ENCODE peak calls at places on chromosomes 6 and 20, in ten cellular contexts. One of them, this sample, is unnamed.

GRCh38 chr20:58839991-58840747 is 10.5 kb downstream of the GNAS-AS1 start:
- DNase-seq in GM10248: no peak
- DNase-seq in heart left ventricle: no peak
- DNase-seq in hypothalamus: no peak
- DNase-seq in SW 1271: no peak
- DNase-seq in foreskin fibroblast: no peak
- DNase-seq in activated effector memory CD4-positive, alpha-beta T cell treated with Interleukin-2 at 50 U/mL for 16 hours: no peak
- DNase-seq in GM19239: no peak
- DNase-seq in CD8-positive, alpha-beta memory T cell: no peak
- DNase-seq in lower leg skin: no peak
- DNase-seq in this sample: peak; percentile 36

GRCh38 chr6:158481612-158482473 is 78.0 kb upstream of the TMEM181 start:
- DNase-seq in heart left ventricle: no peak
- DNase-seq in lower leg skin: no peak
- DNase-seq in GM10248: no peak
- DNase-seq in SW 1271: no peak
- DNase-seq in activated effector memory CD4-positive, alpha-beta T cell treated with Interleukin-2 at 50 U/mL for 16 hours: no peak
- DNase-seq in CD8-positive, alpha-beta memory T cell: no peak
- DNase-seq in GM19239: no peak
- DNase-seq in hypothalamus: no peak
- DNase-seq in foreskin fibroblast: peak; percentile 92
- DNase-seq in this sample: peak; percentile 22

GRCh38 chr6:12529364-12530019 is 187.1 kb upstream of the PHACTR1 start:
- DNase-seq in hypothalamus: no peak
- DNase-seq in GM10248: no peak
- DNase-seq in lower leg skin: no peak
- DNase-seq in SW 1271: no peak
- DNase-seq in foreskin fibroblast: no peak
- DNase-seq in activated effector memory CD4-positive, alpha-beta T cell treated with Interleukin-2 at 50 U/mL for 16 hours: no peak
- DNase-seq in CD8-positive, alpha-beta memory T cell: no peak
- DNase-seq in heart left ventricle: no peak
- DNase-seq in GM19239: no peak
- DNase-seq in this sample: peak; percentile 84

GRCh38 chr20:2871111-2871465 is 2.2 kb upstream of the PTPRA start:
- DNase-seq in heart left ventricle: no peak
- DNase-seq in hypothalamus: no peak
- DNase-seq in lower leg skin: no peak
- DNase-seq in SW 1271: no peak
- DNase-seq in foreskin fibroblast: peak; percentile 67
- DNase-seq in activated effector memory CD4-positive, alpha-beta T cell treated with Interleukin-2 at 50 U/mL for 16 hours: no peak
- DNase-seq in CD8-positive, alpha-beta memory T cell: no peak
- DNase-seq in GM19239: no peak
- DNase-seq in GM10248: no peak
- DNase-seq in this sample: no peak

GRCh38 chr6:42030585-42031506 is 19.5 kb upstream of the TAF8 start:
- DNase-seq in activated effector memory CD4-positive, alpha-beta T cell treated with Interleukin-2 at 50 U/mL for 16 hours: no peak
- DNase-seq in GM10248: no peak
- DNase-seq in hypothalamus: no peak
- DNase-seq in SW 1271: no peak
- DNase-seq in CD8-positive, alpha-beta memory T cell: no peak
- DNase-seq in GM19239: no peak
- DNase-seq in heart left ventricle: peak; percentile 58
- DNase-seq in lower leg skin: no peak
- DNase-seq in foreskin fibroblast: no peak
- DNase-seq in this sample: peak; percentile 83

GRCh38 chr6:170134077-170135040 is 156.5 kb downstream of the DLL1 start:
- DNase-seq in activated effector memory CD4-positive, alpha-beta T cell treated with Interleukin-2 at 50 U/mL for 16 hours: no peak
- DNase-seq in GM10248: no peak
- DNase-seq in CD8-positive, alpha-beta memory T cell: no peak
- DNase-seq in heart left ventricle: no peak
- DNase-seq in GM19239: no peak
- DNase-seq in foreskin fibroblast: no peak
- DNase-seq in SW 1271: no peak
- DNase-seq in lower leg skin: no peak
- DNase-seq in hypothalamus: no peak
- DNase-seq in this sample: no peak

GRCh38 chr6:73062837-73063236 is 162.5 kb downstream of the KHDC1L start:
- DNase-seq in GM10248: no peak
- DNase-seq in foreskin fibroblast: peak; percentile 49
- DNase-seq in CD8-positive, alpha-beta memory T cell: no peak
- DNase-seq in hypothalamus: no peak
- DNase-seq in activated effector memory CD4-positive, alpha-beta T cell treated with Interleukin-2 at 50 U/mL for 16 hours: no peak
- DNase-seq in SW 1271: peak; percentile 7
- DNase-seq in lower leg skin: no peak
- DNase-seq in GM19239: no peak
- DNase-seq in heart left ventricle: no peak
- DNase-seq in this sample: no peak

GRCh38 chr20:3203315-3204123 is 963 bp downstream of the DDRGK1 start:
- DNase-seq in SW 1271: peak; percentile 26
- DNase-seq in GM10248: peak; percentile 58
- DNase-seq in lower leg skin: no peak
- DNase-seq in heart left ventricle: no peak
- DNase-seq in hypothalamus: peak; percentile 52
- DNase-seq in GM19239: no peak
- DNase-seq in foreskin fibroblast: peak; percentile 43
- DNase-seq in CD8-positive, alpha-beta memory T cell: peak; percentile 15
- DNase-seq in activated effector memory CD4-positive, alpha-beta T cell treated with Interleukin-2 at 50 U/mL for 16 hours: peak; percentile 31
- DNase-seq in this sample: peak; percentile 46

GRCh38 chr20:23147964-23148720 is 62.0 kb upstream of the CD93 start:
- DNase-seq in foreskin fibroblast: peak; percentile 85
- DNase-seq in GM10248: peak; percentile 56
- DNase-seq in lower leg skin: peak; percentile 84
- DNase-seq in SW 1271: peak; percentile 82
- DNase-seq in heart left ventricle: peak; percentile 79
- DNase-seq in GM19239: no peak
- DNase-seq in activated effector memory CD4-positive, alpha-beta T cell treated with Interleukin-2 at 50 U/mL for 16 hours: no peak
- DNase-seq in CD8-positive, alpha-beta memory T cell: no peak
- DNase-seq in hypothalamus: no peak
- DNase-seq in this sample: no peak

GRCh38 chr20:35515949-35516645 is 13.4 kb downstream of the C20orf173 start:
- DNase-seq in GM19239: no peak
- DNase-seq in foreskin fibroblast: peak; percentile 88
- DNase-seq in SW 1271: peak; percentile 86
- DNase-seq in CD8-positive, alpha-beta memory T cell: no peak
- DNase-seq in hypothalamus: no peak
- DNase-seq in activated effector memory CD4-positive, alpha-beta T cell treated with Interleukin-2 at 50 U/mL for 16 hours: no peak
- DNase-seq in heart left ventricle: no peak
- DNase-seq in GM10248: no peak
- DNase-seq in lower leg skin: no peak
- DNase-seq in this sample: no peak